ENCODE peak calls at places on chromosome 4, in nine cellular contexts. F is thyroid gland, M is esophagus squamous epithelium, Y is adrenal gland, X is transverse colon, C is upper lobe of left lung, L is body of pancreas, T is esophagus muscularis mucosa, N is suprapubic skin. H is an unnamed sample.

GRCh38 chr4:94650690-94651089 is 107.1 kb upstream of the BMPR1B start:
- DNase-seq in L (no peak), X (no peak), M (no peak), F (no peak), C (no peak), T (no peak), Y (no peak), N (no peak), H (no peak)

GRCh38 chr4:8534129-8534528 is 46.1 kb upstream of the GPR78 start:
- DNase-seq in T (no peak), L (peak; percentile 91), C (no peak), N (no peak), X (peak; percentile 32), M (no peak), F (peak; percentile 79), Y (no peak), H (no peak)

GRCh38 chr4:33998204-33998603 is 2246.1 kb downstream of the ARAP2 start:
- DNase-seq in X (no peak), L (no peak), F (no peak), M (no peak), N (no peak), C (no peak), T (no peak), Y (no peak), H (no peak)

GRCh38 chr4:87025614-87026041 is 90.8 kb downstream of the AFF1 start:
- DNase-seq in X (peak; percentile 61), N (no peak), F (no peak), T (no peak), Y (no peak), C (no peak), L (no peak), M (no peak), H (no peak)

GRCh38 chr4:117137143-117137542 is 51.8 kb upstream of the TRAM1L1 start:
- DNase-seq in T (no peak), F (no peak), L (no peak), Y (no peak), M (no peak), N (no peak), X (no peak), C (no peak), H (no peak)

GRCh38 chr4:69649629-69650028 is 3.4 kb downstream of the UGT2A1 start:
- DNase-seq in M (no peak), F (no peak), C (no peak), N (no peak), Y (no peak), T (no peak), X (no peak), L (no peak), H (no peak)

GRCh38 chr4:147599764-147600163 is 17.4 kb upstream of the TMEM184C start:
- DNase-seq in T (peak; percentile 45), C (no peak), L (no peak), X (no peak), Y (no peak), F (no peak), N (no peak), M (no peak), H (no peak)

GRCh38 chr4:106746451-106746850 is 289.7 kb downstream of the DKK2 start:
- DNase-seq in F (no peak), M (no peak), C (no peak), X (no peak), T (no peak), Y (no peak), L (no peak), N (no peak), H (no peak)

GRCh38 chr4:37803348-37803973 is 23.0 kb upstream of the PGM2 start:
- DNase-seq in L (peak; percentile 17), X (no peak), M (no peak), F (no peak), C (no peak), N (no peak), T (no peak), Y (no peak), H (no peak)

GRCh38 chr4:92121099-92121498 is 182.7 kb upstream of the GRID2 start:
- DNase-seq in N (no peak), Y (no peak), L (peak; percentile 76), C (no peak), F (peak; percentile 64), T (no peak), M (no peak), X (no peak), H (no peak)

GRCh38 chr4:168853770-168854169 is 156.3 kb downstream of the CBR4 start:
- DNase-seq in C (no peak), F (no peak), T (no peak), M (no peak), Y (no peak), L (no peak), X (no peak), N (no peak), H (no peak)

GRCh38 chr4:986428-986948 is 356 bp upstream of the IDUA start:
- DNase-seq in C (no peak), N (no peak), M (no peak), L (no peak), F (no peak), Y (no peak), X (no peak), T (no peak), H (no peak)
- TF ChIP-seq POLR2A in C (peak; percentile 21), N (no peak), M (peak; percentile 12), L (no peak), F (no peak), Y (peak; percentile 42), X (peak; percentile 39), T (no peak), H (no peak)

GRCh38 chr4:1208970-1209704 is 36.8 kb upstream of the SPON2 start:
- DNase-seq in C (peak; percentile 85), L (peak; percentile 39), T (no peak), F (no peak), M (no peak), X (peak; percentile 18), N (peak; percentile 71), Y (peak; percentile 34), H (peak; percentile 38)
- TF ChIP-seq CTCF in C (no peak), L (no peak), T (no peak), F (no peak), M (no peak), X (no peak), N (no peak), Y (no peak), H (no peak)

GRCh38 chr4:159272341-159273125 is 169.7 kb downstream of the RAPGEF2 start:
- DNase-seq in T (no peak), X (no peak), Y (no peak), C (no peak), L (no peak), F (no peak), M (no peak), N (no peak), H (no peak)
- H3K4me1 ChIP-seq in T (peaks cover 30% of the 10 kb centered on the region), X (peaks cover 5% of the 10 kb centered on the region), Y (no peaks in the 10 kb centered on the region), C (peaks cover 42% of the 10 kb centered on the region), L (peaks cover 9% of the 10 kb centered on the region), F (peaks cover 54% of the 10 kb centered on the region), M (no peaks in the 10 kb centered on the region), N (peaks cover 37% of the 10 kb centered on the region), H (peaks cover 81% of the 10 kb centered on the region)

GRCh38 chr4:184408021-184408710 is 66.2 kb downstream of the IRF2 start:
- DNase-seq in N (no peak), F (no peak), L (no peak), C (no peak), T (no peak), Y (no peak), X (no peak), M (no peak), H (no peak)

GRCh38 chr4:184408711-184409081 is 65.7 kb downstream of the IRF2 start:
- DNase-seq in C (no peak), Y (no peak), M (no peak), F (peak; percentile 59), T (no peak), X (no peak), L (no peak), N (no peak), H (no peak)

GRCh38 chr4:184409911-184410692 is 64.2 kb downstream of the IRF2 start:
- DNase-seq in Y (no peak), T (no peak), L (no peak), N (no peak), C (no peak), X (peak; percentile 42), M (no peak), F (no peak), H (no peak)

GRCh38 chr4:184410748-184411147 is 63.6 kb downstream of the IRF2 start:
- DNase-seq in Y (no peak), M (no peak), C (no peak), L (no peak), F (no peak), X (no peak), N (no peak), T (no peak), H (no peak)

GRCh38 chr4:184409502-184409901 is 64.8 kb downstream of the IRF2 start:
- DNase-seq in L (no peak), Y (no peak), F (no peak), C (no peak), N (no peak), M (no peak), T (no peak), X (no peak), H (no peak)
- TF ChIP-seq POLR2A in L (no peak), Y (no peak), F (no peak), C (no peak), N (no peak), M (no peak), T (no peak), X (no peak), H (no peak)

GRCh38 chr4:154642361-154642760 is 29.9 kb upstream of the FGG start:
- DNase-seq in M (no peak), C (no peak), N (no peak), T (no peak), Y (no peak), L (no peak), F (no peak), X (no peak), H (no peak)
- TF ChIP-seq CTCF in M (no peak), C (no peak), N (no peak), T (no peak), Y (no peak), L (no peak), F (no peak), X (no peak), H (no peak)

DNA sequence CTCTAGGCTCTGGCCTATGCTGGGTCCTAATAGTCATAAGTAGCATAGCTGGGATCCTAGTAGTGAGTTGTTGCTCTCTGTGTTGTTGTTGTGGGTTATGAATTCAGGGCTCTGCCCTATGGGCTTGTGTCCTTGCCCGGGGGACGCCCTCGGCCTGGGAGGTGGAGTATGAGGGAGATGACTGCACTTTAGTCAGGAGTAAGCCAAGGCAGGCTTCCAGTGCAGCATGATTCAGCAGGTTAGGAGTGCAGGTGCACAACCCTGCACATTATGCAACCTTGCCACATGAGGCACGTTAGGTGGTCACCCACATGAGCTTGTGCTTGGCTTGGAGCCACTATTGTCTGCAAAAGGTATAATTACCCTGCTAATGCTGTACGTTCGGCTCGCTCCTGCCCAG is 58.4 kb upstream of the CCDC149 start:
- DNase-seq in L (peak; percentile 30), M (no peak), C (no peak), X (no peak), T (no peak), Y (no peak), N (no peak), F (peak; percentile 52), H (no peak)
- H3K4me1 ChIP-seq in L (no peaks in the 10 kb centered on the region), M (no peaks in the 10 kb centered on the region), C (no peaks in the 10 kb centered on the region), X (no peaks in the 10 kb centered on the region), T (no peaks in the 10 kb centered on the region), Y (no peaks in the 10 kb centered on the region), N (peaks cover 5% of the 10 kb centered on the region), F (peaks cover 40% of the 10 kb centered on the region), H (peaks cover 21% of the 10 kb centered on the region)

GRCh38 chr4:38857354-38858096 is 908 bp upstream of the TLR6 start:
- DNase-seq in T (no peak), Y (peak; percentile 64), X (peak; percentile 45), N (no peak), C (no peak), F (peak; percentile 13), L (peak; percentile 61), M (peak; percentile 12), H (peak; percentile 51)
- TF ChIP-seq POLR2A in T (no peak), Y (peak; percentile 39), X (no peak), N (no peak), C (peak; percentile 6), F (no peak), L (no peak), M (peak; percentile 47), H (no peak)

H was measured in heart left ventricle.